ENCODE peak calls at places on chromosomes 4 and X, in eight cellular contexts. One of them, this sample, is unnamed.

GRCh38 chr4:182788197-182788596 is 129.0 kb downstream of the DCTD start:
- DNase-seq in A549: no peak
- DNase-seq in HCT116: no peak
- DNase-seq in osteocyte: no peak
- DNase-seq in HL-60: no peak
- DNase-seq in kidney epithelial cell: no peak
- DNase-seq in dorsolateral prefrontal cortex: no peak
- DNase-seq in GM12865: no peak
- DNase-seq in this sample: no peak

GRCh38 chr4:57074753-57075152 is 35.4 kb downstream of the IGFBP7 start:
- DNase-seq in A549: peak; percentile 36
- DNase-seq in HCT116: no peak
- DNase-seq in osteocyte: no peak
- DNase-seq in HL-60: no peak
- DNase-seq in kidney epithelial cell: no peak
- DNase-seq in dorsolateral prefrontal cortex: no peak
- DNase-seq in GM12865: no peak
- DNase-seq in this sample: no peak

GRCh38 chr4:24794916-24795665 is at the start of gene SOD3:
- DNase-seq in A549: no peak
- DNase-seq in HCT116: no peak
- DNase-seq in osteocyte: peak; percentile 81
- DNase-seq in HL-60: no peak
- DNase-seq in kidney epithelial cell: peak; percentile 18
- DNase-seq in dorsolateral prefrontal cortex: no peak
- DNase-seq in GM12865: no peak
- DNase-seq in this sample: peak; percentile 39

GRCh38 chr4:100880012-100880411 is 362.2 kb upstream of the EMCN start:
- DNase-seq in A549: no peak
- DNase-seq in HCT116: no peak
- DNase-seq in osteocyte: no peak
- DNase-seq in HL-60: no peak
- DNase-seq in kidney epithelial cell: no peak
- DNase-seq in dorsolateral prefrontal cortex: no peak
- DNase-seq in GM12865: no peak
- DNase-seq in this sample: no peak

GRCh38 chr4:20266215-20267082 is 14.7 kb downstream of the SLIT2 start:
- DNase-seq in A549: no peak
- DNase-seq in HCT116: no peak
- DNase-seq in osteocyte: no peak
- DNase-seq in HL-60: no peak
- DNase-seq in kidney epithelial cell: no peak
- DNase-seq in dorsolateral prefrontal cortex: no peak
- DNase-seq in GM12865: no peak
- DNase-seq in this sample: peak; percentile 81

GRCh38 chrX:132956421-132957210 is 1.8 kb downstream of the HS6ST2 start:
- DNase-seq in A549: peak; percentile 5
- DNase-seq in HCT116: no peak
- DNase-seq in osteocyte: no peak
- DNase-seq in HL-60: no peak
- DNase-seq in kidney epithelial cell: no peak
- DNase-seq in dorsolateral prefrontal cortex: no peak
- DNase-seq in GM12865: no peak
- DNase-seq in this sample: no peak

GRCh38 chr4:85932371-85933305 is 427.2 kb downstream of the MAPK10 start:
- DNase-seq in A549: no peak
- DNase-seq in HCT116: no peak
- DNase-seq in osteocyte: no peak
- DNase-seq in HL-60: no peak
- DNase-seq in kidney epithelial cell: no peak
- DNase-seq in dorsolateral prefrontal cortex: no peak
- DNase-seq in GM12865: no peak
- DNase-seq in this sample: no peak

GRCh38 chr4:114180481-114180880 is 201.0 kb upstream of the ARSJ start:
- DNase-seq in A549: peak; percentile 70
- DNase-seq in HCT116: peak; percentile 47
- DNase-seq in osteocyte: no peak
- DNase-seq in HL-60: no peak
- DNase-seq in kidney epithelial cell: peak; percentile 48
- DNase-seq in dorsolateral prefrontal cortex: no peak
- DNase-seq in GM12865: peak; percentile 46
- DNase-seq in this sample: peak; percentile 69

GRCh38 chr4:24186466-24186865 is 296.6 kb upstream of the PPARGC1A start:
- DNase-seq in A549: no peak
- DNase-seq in HCT116: no peak
- DNase-seq in osteocyte: no peak
- DNase-seq in HL-60: no peak
- DNase-seq in kidney epithelial cell: no peak
- DNase-seq in dorsolateral prefrontal cortex: no peak
- DNase-seq in GM12865: no peak
- DNase-seq in this sample: no peak

GRCh38 chr4:164095313-164096110 is 601.0 kb downstream of the TMA16 start:
- DNase-seq in A549: no peak
- DNase-seq in HCT116: no peak
- DNase-seq in osteocyte: no peak
- DNase-seq in HL-60: no peak
- DNase-seq in kidney epithelial cell: no peak
- DNase-seq in dorsolateral prefrontal cortex: no peak
- DNase-seq in GM12865: no peak
- DNase-seq in this sample: peak; percentile 8

GRCh38 chr4:82467442-82467841 is 37.1 kb downstream of the ENOPH1 start:
- DNase-seq in A549: no peak
- DNase-seq in HCT116: no peak
- DNase-seq in osteocyte: peak; percentile 4
- DNase-seq in HL-60: no peak
- DNase-seq in kidney epithelial cell: no peak
- DNase-seq in dorsolateral prefrontal cortex: no peak
- DNase-seq in GM12865: no peak
- DNase-seq in this sample: peak; percentile 50

GRCh38 chr4:10030946-10031662 is 9.8 kb upstream of the SLC2A9 start:
- DNase-seq in A549: no peak
- DNase-seq in HCT116: no peak
- DNase-seq in osteocyte: no peak
- DNase-seq in HL-60: no peak
- DNase-seq in kidney epithelial cell: no peak
- DNase-seq in dorsolateral prefrontal cortex: no peak
- DNase-seq in GM12865: no peak
- DNase-seq in this sample: no peak

GRCh38 chrX:30570505-30570904 is 7.1 kb downstream of the TASL start:
- DNase-seq in A549: peak; percentile 25
- DNase-seq in HCT116: peak; percentile 2
- DNase-seq in osteocyte: no peak
- DNase-seq in HL-60: no peak
- DNase-seq in kidney epithelial cell: no peak
- DNase-seq in dorsolateral prefrontal cortex: no peak
- DNase-seq in GM12865: peak; percentile 40
- DNase-seq in this sample: peak; percentile 1

GRCh38 chrX:36867143-36867542 is 141.0 kb upstream of the FAM47C start:
- DNase-seq in A549: peak; percentile 19
- DNase-seq in HCT116: no peak
- DNase-seq in osteocyte: no peak
- DNase-seq in HL-60: no peak
- DNase-seq in kidney epithelial cell: no peak
- DNase-seq in dorsolateral prefrontal cortex: no peak
- DNase-seq in GM12865: peak; percentile 1
- DNase-seq in this sample: peak; percentile 9

GRCh38 chrX:70336767-70337166 is 46.9 kb downstream of the KIF4A start:
- DNase-seq in A549: no peak
- DNase-seq in HCT116: no peak
- DNase-seq in osteocyte: no peak
- DNase-seq in HL-60: no peak
- DNase-seq in kidney epithelial cell: no peak
- DNase-seq in dorsolateral prefrontal cortex: no peak
- DNase-seq in GM12865: peak; percentile 64
- DNase-seq in this sample: no peak

GRCh38 chr4:139841464-139842195 is 176.0 kb downstream of the MGST2 start:
- DNase-seq in A549: no peak
- DNase-seq in HCT116: no peak
- DNase-seq in osteocyte: no peak
- DNase-seq in HL-60: no peak
- DNase-seq in kidney epithelial cell: no peak
- DNase-seq in dorsolateral prefrontal cortex: no peak
- DNase-seq in GM12865: no peak
- DNase-seq in this sample: no peak

GRCh38 chr4:156971168-156971601 is 414 bp downstream of the PDGFC start:
- DNase-seq in A549: no peak
- DNase-seq in HCT116: no peak
- DNase-seq in osteocyte: no peak
- DNase-seq in HL-60: no peak
- DNase-seq in kidney epithelial cell: no peak
- DNase-seq in dorsolateral prefrontal cortex: no peak
- DNase-seq in GM12865: no peak
- DNase-seq in this sample: no peak

GRCh38 chr4:102560115-102560514 is 59.0 kb downstream of the NFKB1 start:
- DNase-seq in A549: no peak
- DNase-seq in HCT116: no peak
- DNase-seq in osteocyte: no peak
- DNase-seq in HL-60: no peak
- DNase-seq in kidney epithelial cell: no peak
- DNase-seq in dorsolateral prefrontal cortex: no peak
- DNase-seq in GM12865: no peak
- DNase-seq in this sample: no peak

GRCh38 chr4:25856756-25857155 is 6.0 kb downstream of the SEL1L3 start:
- DNase-seq in A549: no peak
- DNase-seq in HCT116: no peak
- DNase-seq in osteocyte: no peak
- DNase-seq in HL-60: peak; percentile 32
- DNase-seq in kidney epithelial cell: no peak
- DNase-seq in dorsolateral prefrontal cortex: no peak
- DNase-seq in GM12865: no peak
- DNase-seq in this sample: no peak

GRCh38 chr4:40214661-40215418 is 18.0 kb downstream of the RHOH start:
- DNase-seq in A549: no peak
- DNase-seq in HCT116: no peak
- DNase-seq in osteocyte: no peak
- DNase-seq in HL-60: no peak
- DNase-seq in kidney epithelial cell: no peak
- DNase-seq in dorsolateral prefrontal cortex: no peak
- DNase-seq in GM12865: no peak
- DNase-seq in this sample: no peak

GRCh38 chr4:165698272-165698671 is 174.8 kb upstream of the TLL1 start:
- DNase-seq in A549: no peak
- DNase-seq in HCT116: no peak
- DNase-seq in osteocyte: no peak
- DNase-seq in HL-60: no peak
- DNase-seq in kidney epithelial cell: no peak
- DNase-seq in dorsolateral prefrontal cortex: no peak
- DNase-seq in GM12865: no peak
- DNase-seq in this sample: no peak

GRCh38 chr4:165700855-165701254 is 172.2 kb upstream of the TLL1 start:
- DNase-seq in A549: peak; percentile 6
- DNase-seq in HCT116: peak; percentile 27
- DNase-seq in osteocyte: no peak
- DNase-seq in HL-60: no peak
- DNase-seq in kidney epithelial cell: no peak
- DNase-seq in dorsolateral prefrontal cortex: no peak
- DNase-seq in GM12865: peak; percentile 18
- DNase-seq in this sample: no peak
- TF ChIP-seq CTCF in A549: no peak
- TF ChIP-seq CTCF in HCT116: peak; percentile 13
- TF ChIP-seq CTCF in osteocyte: no peak
- TF ChIP-seq CTCF in HL-60: no peak
- TF ChIP-seq CTCF in kidney epithelial cell: peak; percentile 34
- TF ChIP-seq CTCF in dorsolateral prefrontal cortex: no peak
- TF ChIP-seq CTCF in GM12865: peak; percentile 16
- TF ChIP-seq CTCF in this sample: peak; percentile 26

DNA sequence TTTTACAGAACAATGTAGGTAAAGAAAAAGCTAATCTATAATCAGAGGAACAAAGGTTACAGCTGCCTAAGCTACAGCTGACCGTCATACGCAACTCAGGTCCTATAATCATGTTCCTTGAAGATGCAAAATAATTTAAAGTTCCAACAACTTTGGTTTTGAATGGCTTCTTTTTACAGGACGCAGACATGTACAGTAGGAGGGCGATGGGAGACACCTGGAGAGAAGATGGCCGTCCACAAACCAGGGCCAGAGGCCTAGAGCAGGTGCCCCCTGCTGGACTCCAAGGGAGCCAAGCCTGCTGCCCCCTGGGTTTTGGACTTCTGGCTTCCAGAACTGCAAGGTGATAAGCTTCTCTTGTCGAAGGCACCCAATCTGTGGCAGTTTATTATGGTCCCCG is 10.6 kb downstream of the HGFAC start:
- DNase-seq in A549: peak; percentile 39
- DNase-seq in HCT116: peak; percentile 41
- DNase-seq in osteocyte: no peak
- DNase-seq in HL-60: no peak
- DNase-seq in kidney epithelial cell: no peak
- DNase-seq in dorsolateral prefrontal cortex: no peak
- DNase-seq in GM12865: no peak
- DNase-seq in this sample: no peak
- TF ChIP-seq CTCF in A549: no peak
- TF ChIP-seq CTCF in HCT116: peak; percentile 79
- TF ChIP-seq CTCF in osteocyte: peak; percentile 35
- TF ChIP-seq CTCF in HL-60: no peak
- TF ChIP-seq CTCF in kidney epithelial cell: peak; percentile 57
- TF ChIP-seq CTCF in dorsolateral prefrontal cortex: peak; percentile 18
- TF ChIP-seq CTCF in GM12865: peak; percentile 17
- TF ChIP-seq CTCF in this sample: peak; percentile 29

DNA sequence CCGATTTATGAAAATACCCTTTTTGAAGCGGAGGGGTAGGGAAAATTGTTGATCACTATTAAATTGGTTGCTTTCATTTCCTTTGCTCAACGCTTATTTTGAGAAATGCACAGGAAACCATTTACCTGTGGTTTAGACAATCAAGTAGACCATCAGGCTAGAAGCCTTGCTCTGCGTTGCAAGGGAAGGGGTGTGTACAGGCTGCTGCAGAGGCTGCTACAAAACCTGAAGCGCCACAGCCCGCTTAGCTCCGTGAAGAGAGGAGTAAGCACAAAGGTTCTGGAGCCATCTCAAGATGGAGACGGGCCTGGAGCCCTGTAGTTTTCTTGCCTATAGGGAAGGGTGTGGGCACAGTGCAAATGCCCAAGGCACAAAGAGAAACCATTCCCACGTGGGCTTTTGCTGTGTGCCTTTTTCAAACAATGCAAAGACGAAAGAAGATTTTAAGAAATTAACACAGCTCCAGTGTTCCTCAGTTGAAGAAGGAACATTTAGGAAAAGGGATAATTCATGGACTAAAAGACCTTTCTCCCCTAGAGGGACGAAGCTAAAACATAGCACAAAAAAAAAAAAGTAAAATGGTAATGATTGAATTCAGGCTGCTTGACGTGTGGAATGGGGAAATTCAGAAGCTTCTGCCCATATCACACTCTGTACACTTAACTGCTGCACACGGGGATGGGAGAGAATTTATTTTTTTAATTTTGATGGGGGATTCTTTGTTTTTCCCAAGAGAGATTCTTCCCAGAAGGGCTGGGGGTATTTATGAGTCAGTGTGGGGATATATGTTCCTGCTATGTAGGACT is 3.5 kb downstream of the TMSB4X start:
- DNase-seq in A549: peak; percentile 81
- DNase-seq in HCT116: no peak
- DNase-seq in osteocyte: no peak
- DNase-seq in HL-60: peak; percentile 87
- DNase-seq in kidney epithelial cell: no peak
- DNase-seq in dorsolateral prefrontal cortex: no peak
- DNase-seq in GM12865: peak; percentile 93
- DNase-seq in this sample: no peak
- TF ChIP-seq CTCF in A549: no peak
- TF ChIP-seq CTCF in HCT116: no peak
- TF ChIP-seq CTCF in osteocyte: no peak
- TF ChIP-seq CTCF in HL-60: no peak
- TF ChIP-seq CTCF in kidney epithelial cell: no peak
- TF ChIP-seq CTCF in dorsolateral prefrontal cortex: no peak
- TF ChIP-seq CTCF in GM12865: no peak
- TF ChIP-seq CTCF in this sample: no peak

GRCh38 chr4:39103291-39103690 is 41.3 kb downstream of the KLHL5 start:
- DNase-seq in A549: peak; percentile 33
- DNase-seq in HCT116: no peak
- DNase-seq in osteocyte: no peak
- DNase-seq in HL-60: no peak
- DNase-seq in kidney epithelial cell: no peak
- DNase-seq in dorsolateral prefrontal cortex: no peak
- DNase-seq in GM12865: peak; percentile 3
- DNase-seq in this sample: no peak
- TF ChIP-seq CTCF in A549: no peak
- TF ChIP-seq CTCF in HCT116: no peak
- TF ChIP-seq CTCF in osteocyte: no peak
- TF ChIP-seq CTCF in HL-60: no peak
- TF ChIP-seq CTCF in kidney epithelial cell: no peak
- TF ChIP-seq CTCF in dorsolateral prefrontal cortex: no peak
- TF ChIP-seq CTCF in GM12865: no peak
- TF ChIP-seq CTCF in this sample: no peak

This sample was measured in astrocyte of the cerebellum.